ENCODE peak calls at places on chromosome 4, in four cellular contexts. B is activated T-cell treated with anti-CD3 and anti-CD28 coated beads, Interleukin-2, amount 50 U/mL, for 72 hours; U is nucleus accumbens; Z is aorta. R is an unnamed sample.

GRCh38 chr4:183287309-183287659 is 32.8 kb downstream of the CLDN22 start:
- DNase-seq in U (no peak), Z (no peak), B (no peak), R (no peak)

GRCh38 chr4:109207060-109207459 is 95.4 kb downstream of the COL25A1 start:
- DNase-seq in Z (no peak), U (peak; percentile 14), B (no peak), R (peak; percentile 75)

GRCh38 chr4:117527601-117528000 is 442.2 kb upstream of the TRAM1L1 start:
- DNase-seq in Z (no peak), B (no peak), U (no peak), R (no peak)

GRCh38 chr4:39714171-39714570 is 16.2 kb downstream of the UBE2K start:
- DNase-seq in B (no peak), U (no peak), Z (no peak), R (no peak)

GRCh38 chr4:37891221-37892159 is 606 bp downstream of the TBC1D1 start:
- DNase-seq in B (peak; percentile 62), Z (no peak), U (peak; percentile 50), R (peak; percentile 46)

GRCh38 chr4:87270144-87270543 is 49.7 kb upstream of the KLHL8 start:
- DNase-seq in B (no peak), Z (no peak), U (peak; percentile 10), R (peak; percentile 67)

GRCh38 chr4:54290980-54291379 is 61.9 kb downstream of the PDGFRA start:
- DNase-seq in B (no peak), U (no peak), Z (no peak), R (no peak)

GRCh38 chr4:90234916-90235547 is 107.8 kb downstream of the CCSER1 start:
- DNase-seq in Z (no peak), B (no peak), U (no peak), R (peak; percentile 23)

GRCh38 chr4:80610199-80610598 is 274.7 kb downstream of the CFAP299 start:
- DNase-seq in U (no peak), Z (no peak), B (no peak), R (no peak)

GRCh38 chr4:16269742-16270522 is 43.7 kb upstream of the TAPT1 start:
- DNase-seq in U (no peak), Z (no peak), B (no peak), R (peak; percentile 84)

GRCh38 chr4:183287677-183288076 is 32.4 kb downstream of the CLDN22 start:
- DNase-seq in U (no peak), B (no peak), Z (no peak), R (no peak)

GRCh38 chr4:147927377-147928137 is 195.7 kb downstream of the ARHGAP10 start:
- DNase-seq in B (no peak), U (no peak), Z (no peak), R (peak; percentile 34)

GRCh38 chr4:25890653-25891485 is 23.2 kb upstream of the SMIM20 start:
- DNase-seq in B (no peak), Z (no peak), U (no peak), R (peak; percentile 10)

GRCh38 chr4:177033130-177033529 is 240.4 kb upstream of the VEGFC start:
- DNase-seq in B (no peak), U (no peak), Z (no peak), R (no peak)

GRCh38 chr4:144507309-144508101 is 138.5 kb upstream of the HHIP start:
- DNase-seq in U (no peak), B (no peak), Z (no peak), R (peak; percentile 49)

GRCh38 chr4:55575513-55575912 is 16.5 kb downstream of the PDCL2 start:
- DNase-seq in B (no peak), U (no peak), Z (no peak), R (no peak)

GRCh38 chr4:148284526-148285193 is 157.6 kb downstream of the NR3C2 start:
- DNase-seq in B (no peak), Z (no peak), U (no peak), R (no peak)

GRCh38 chr4:23023121-23023520 is 330.4 kb downstream of the GBA3 start:
- DNase-seq in B (no peak), U (no peak), Z (no peak), R (peak; percentile 25)

GRCh38 chr4:88706574-88706973 is 8.9 kb upstream of the NAP1L5 start:
- DNase-seq in U (peak; percentile 42), Z (no peak), B (no peak), R (peak; percentile 79)

GRCh38 chr4:99148545-99148944 is 4.4 kb upstream of the ADH4 start:
- DNase-seq in U (no peak), B (no peak), Z (no peak), R (no peak)

GRCh38 chr4:137267024-137267423 is 265.3 kb downstream of the PCDH18 start:
- DNase-seq in U (no peak), B (no peak), Z (no peak), R (peak; percentile 5)

R was measured in astrocyte of the hippocampus.